ENCODE peak calls at places on chromosomes 5 and 9, in four cellular contexts. One of them, this sample, is unnamed.

GRCh38 chr5:150142800-150143724 is 12.6 kb downstream of the PDGFRB start:
- DNase-seq in HepG2: peak
- DNase-seq in K562: peak
- DNase-seq in GM12878: no peak
- DNase-seq in this sample: no peak

GRCh38 chr9:104927216-104927911 is 591 bp downstream of the ABCA1 start:
- DNase-seq in HepG2: peak
- DNase-seq in K562: no peak
- DNase-seq in GM12878: no peak
- DNase-seq in this sample: peak

GRCh38 chr9:87590996-87591395 is 93.3 kb downstream of the DAPK1 start:
- DNase-seq in HepG2: no peak
- DNase-seq in K562: no peak
- DNase-seq in GM12878: no peak
- DNase-seq in this sample: no peak

GRCh38 chr9:31013371-31013770 is 1371.1 kb upstream of the ACO1 start:
- DNase-seq in HepG2: no peak
- DNase-seq in K562: no peak
- DNase-seq in GM12878: no peak
- DNase-seq in this sample: no peak

GRCh38 chr5:93579561-93580386 is 1.2 kb downstream of the NR2F1-AS1 start:
- DNase-seq in HepG2: no peak
- DNase-seq in K562: no peak
- DNase-seq in GM12878: no peak
- DNase-seq in this sample: no peak

GRCh38 chr5:103444333-103445038 is 118.1 kb downstream of the NUDT12 start:
- DNase-seq in HepG2: no peak
- DNase-seq in K562: no peak
- DNase-seq in GM12878: no peak
- DNase-seq in this sample: no peak

GRCh38 chr5:148899993-148900392 is 73.6 kb downstream of the ADRB2 start:
- DNase-seq in HepG2: no peak
- DNase-seq in K562: no peak
- DNase-seq in GM12878: no peak
- DNase-seq in this sample: no peak

GRCh38 chr5:157479612-157480510 is 19.8 kb downstream of the NIPAL4 start:
- DNase-seq in HepG2: peak
- DNase-seq in K562: no peak
- DNase-seq in GM12878: no peak
- DNase-seq in this sample: no peak

GRCh38 chr5:57383093-57383861 is 99.3 kb downstream of the ACTBL2 start:
- DNase-seq in HepG2: peak
- DNase-seq in K562: peak
- DNase-seq in GM12878: no peak
- DNase-seq in this sample: peak

GRCh38 chr9:8186553-8186952 is 387.0 kb upstream of the DMAC1 start:
- DNase-seq in HepG2: no peak
- DNase-seq in K562: peak
- DNase-seq in GM12878: no peak
- DNase-seq in this sample: no peak

GRCh38 chr5:143235423-143235822 is 168.1 kb downstream of the NR3C1 start:
- DNase-seq in HepG2: no peak
- DNase-seq in K562: no peak
- DNase-seq in GM12878: no peak
- DNase-seq in this sample: no peak

GRCh38 chr5:140143521-140144258 is 18.0 kb downstream of the IGIP start:
- DNase-seq in HepG2: no peak
- DNase-seq in K562: no peak
- DNase-seq in GM12878: no peak
- DNase-seq in this sample: no peak

GRCh38 chr9:96818535-96818934 is 35.8 kb downstream of the ZNF782 start:
- DNase-seq in HepG2: no peak
- DNase-seq in K562: no peak
- DNase-seq in GM12878: no peak
- DNase-seq in this sample: no peak

GRCh38 chr9:78985084-78985738 is 586.6 kb upstream of the TLE4 start:
- DNase-seq in HepG2: no peak
- DNase-seq in K562: no peak
- DNase-seq in GM12878: no peak
- DNase-seq in this sample: no peak

GRCh38 chr9:115673599-115673998 is 480.0 kb upstream of the PAPPA start:
- DNase-seq in HepG2: no peak
- DNase-seq in K562: no peak
- DNase-seq in GM12878: no peak
- DNase-seq in this sample: no peak

GRCh38 chr5:111914957-111915356 is 158.0 kb upstream of the NREP start:
- DNase-seq in HepG2: no peak
- DNase-seq in K562: no peak
- DNase-seq in GM12878: no peak
- DNase-seq in this sample: no peak

GRCh38 chr9:89527084-89527483 is 29.2 kb upstream of the SEMA4D start:
- DNase-seq in HepG2: no peak
- DNase-seq in K562: no peak
- DNase-seq in GM12878: no peak
- DNase-seq in this sample: no peak

GRCh38 chr5:123496892-123497291 is 15.1 kb upstream of the CSNK1G3 start:
- DNase-seq in HepG2: no peak
- DNase-seq in K562: no peak
- DNase-seq in GM12878: no peak
- DNase-seq in this sample: no peak

GRCh38 chr9:18606831-18607230 is 132.9 kb downstream of the ADAMTSL1 start:
- DNase-seq in HepG2: no peak
- DNase-seq in K562: no peak
- DNase-seq in GM12878: no peak
- DNase-seq in this sample: no peak

GRCh38 chr5:87231037-87231808 is 36.5 kb upstream of the RASA1 start:
- DNase-seq in HepG2: no peak
- DNase-seq in K562: no peak
- DNase-seq in GM12878: peak
- DNase-seq in this sample: no peak

GRCh38 chr5:99025298-99026045 is 96.7 kb upstream of the CHD1 start:
- DNase-seq in HepG2: peak
- DNase-seq in K562: no peak
- DNase-seq in GM12878: no peak
- DNase-seq in this sample: no peak

GRCh38 chr9:3385871-3386270 is 139.9 kb downstream of the RFX3 start:
- DNase-seq in HepG2: no peak
- DNase-seq in K562: no peak
- DNase-seq in GM12878: peak
- DNase-seq in this sample: no peak

GRCh38 chr9:131840220-131840619 is 100.3 kb upstream of the RAPGEF1 start:
- DNase-seq in HepG2: no peak
- DNase-seq in K562: no peak
- DNase-seq in GM12878: no peak
- DNase-seq in this sample: no peak

GRCh38 chr9:85421641-85422040 is 320.1 kb downstream of the AGTPBP1 start:
- DNase-seq in HepG2: no peak
- DNase-seq in K562: no peak
- DNase-seq in GM12878: no peak
- DNase-seq in this sample: no peak

GRCh38 chr5:9020996-9021395 is 524.9 kb downstream of the SEMA5A start:
- DNase-seq in HepG2: no peak
- DNase-seq in K562: no peak
- DNase-seq in GM12878: no peak
- DNase-seq in this sample: no peak

GRCh38 chr5:172571892-172572291 is 69.2 kb upstream of the NEURL1B start:
- DNase-seq in HepG2: no peak
- DNase-seq in K562: no peak
- DNase-seq in GM12878: no peak
- DNase-seq in this sample: no peak

DNA sequence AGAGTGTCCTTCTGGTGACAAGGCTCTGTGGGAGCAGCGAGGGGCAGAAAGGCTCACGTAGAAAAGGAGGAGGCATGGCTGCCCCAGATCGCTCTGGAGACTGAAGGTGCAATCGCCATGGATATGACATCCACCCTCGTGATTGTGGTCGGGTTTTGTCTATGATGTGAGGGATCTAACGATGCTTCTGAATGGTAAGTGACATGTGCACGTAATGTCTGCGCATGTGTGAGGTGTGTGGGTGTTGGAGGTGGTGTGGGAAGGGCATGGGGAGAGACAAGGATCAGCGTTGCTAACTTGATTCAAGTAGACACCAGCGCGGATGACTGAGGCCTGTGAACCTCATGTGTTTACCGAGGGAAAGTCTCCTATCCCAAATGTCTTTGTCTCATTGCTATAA is 20.2 kb downstream of the IRX1 start:
- DNase-seq in HepG2: no peak
- DNase-seq in K562: no peak
- DNase-seq in GM12878: no peak
- DNase-seq in this sample: no peak
- TF ChIP-seq FOXK2 in HepG2: no peak
- TF ChIP-seq FOXK2 in K562: no peak
- TF ChIP-seq FOXK2 in GM12878: no peak
- TF ChIP-seq FOXK2 in this sample: no peak

DNA sequence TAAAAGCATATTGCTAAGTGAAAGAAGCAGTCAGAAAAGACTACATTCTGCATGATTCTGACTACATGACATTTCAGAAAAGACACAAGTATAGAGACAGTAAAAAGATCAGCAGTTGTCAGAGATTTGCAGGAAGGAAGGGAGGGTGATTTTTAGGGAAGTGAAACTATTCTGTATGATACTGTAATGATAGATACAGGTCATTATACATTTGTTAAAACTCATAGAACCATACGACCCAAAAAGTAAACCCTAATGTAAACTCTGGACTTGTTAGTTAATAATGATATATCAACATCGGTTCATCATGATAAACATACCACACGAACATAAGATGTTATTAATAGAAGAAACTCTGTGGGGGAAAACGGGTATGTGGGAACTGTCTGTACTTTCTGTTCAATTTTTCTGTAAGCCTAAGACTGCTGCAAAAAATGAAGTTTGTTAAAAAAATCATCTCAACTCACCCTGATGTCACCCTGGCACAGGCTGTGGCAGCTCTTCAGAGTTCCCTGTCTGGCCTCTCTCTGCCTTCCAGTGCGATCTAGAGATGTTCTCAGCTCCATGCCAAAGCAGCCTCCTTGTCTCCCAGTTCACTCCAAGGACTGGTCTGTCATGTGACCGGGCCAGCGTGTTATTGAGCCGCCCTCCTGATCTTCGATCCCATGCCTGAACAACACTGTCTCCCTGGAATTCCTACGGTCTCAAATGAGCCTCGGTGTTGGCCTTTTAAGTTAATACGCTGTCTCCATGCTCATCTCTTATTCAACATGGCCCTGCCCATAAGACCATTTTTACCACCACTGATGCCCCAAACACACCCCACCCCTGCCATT is 35.4 kb downstream of the PRLR start:
- DNase-seq in HepG2: peak
- DNase-seq in K562: no peak
- DNase-seq in GM12878: peak
- DNase-seq in this sample: no peak
- TF ChIP-seq FOXM1 in HepG2: no peak
- TF ChIP-seq FOXM1 in K562: no peak
- TF ChIP-seq FOXM1 in GM12878: no peak
- TF ChIP-seq FOXM1 in this sample: no peak

GRCh38 chr9:6414291-6414690 is 1.3 kb downstream of the UHRF2 start:
- DNase-seq in HepG2: no peak
- DNase-seq in K562: no peak
- DNase-seq in GM12878: no peak
- DNase-seq in this sample: no peak

GRCh38 chr9:6418764-6419163 is 5.8 kb downstream of the UHRF2 start:
- DNase-seq in HepG2: no peak
- DNase-seq in K562: no peak
- DNase-seq in GM12878: no peak
- DNase-seq in this sample: no peak

GRCh38 chr9:6413365-6414263 is 615 bp downstream of the UHRF2 start:
- DNase-seq in HepG2: no peak
- DNase-seq in K562: peak
- DNase-seq in GM12878: no peak
- DNase-seq in this sample: peak

GRCh38 chr9:6415266-6415665 is 2.3 kb downstream of the UHRF2 start:
- DNase-seq in HepG2: no peak
- DNase-seq in K562: no peak
- DNase-seq in GM12878: no peak
- DNase-seq in this sample: no peak

DNA sequence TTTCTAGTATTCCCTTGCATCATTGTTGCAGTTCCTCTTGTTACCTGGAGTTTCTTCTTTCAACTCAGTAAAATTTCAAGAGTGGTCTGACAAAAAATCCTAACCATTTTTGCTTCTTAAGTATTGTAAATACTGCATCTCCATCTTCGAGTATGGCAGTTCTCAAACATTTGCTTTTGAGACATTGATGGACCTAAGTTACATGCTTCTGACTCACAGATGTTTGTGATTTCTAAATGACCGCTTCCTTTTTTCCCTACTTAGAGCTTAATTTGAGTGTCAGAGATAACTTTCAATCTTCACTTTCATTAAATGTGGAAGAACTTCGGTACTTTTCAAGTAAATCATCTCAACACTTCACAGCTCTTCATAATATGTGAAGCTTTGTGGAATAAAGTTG is 4.2 kb downstream of the UHRF2 start:
- DNase-seq in HepG2: no peak
- DNase-seq in K562: no peak
- DNase-seq in GM12878: no peak
- DNase-seq in this sample: no peak
- TF ChIP-seq FOXK2 in HepG2: no peak
- TF ChIP-seq FOXK2 in K562: no peak
- TF ChIP-seq FOXK2 in GM12878: no peak
- TF ChIP-seq FOXK2 in this sample: no peak

DNA sequence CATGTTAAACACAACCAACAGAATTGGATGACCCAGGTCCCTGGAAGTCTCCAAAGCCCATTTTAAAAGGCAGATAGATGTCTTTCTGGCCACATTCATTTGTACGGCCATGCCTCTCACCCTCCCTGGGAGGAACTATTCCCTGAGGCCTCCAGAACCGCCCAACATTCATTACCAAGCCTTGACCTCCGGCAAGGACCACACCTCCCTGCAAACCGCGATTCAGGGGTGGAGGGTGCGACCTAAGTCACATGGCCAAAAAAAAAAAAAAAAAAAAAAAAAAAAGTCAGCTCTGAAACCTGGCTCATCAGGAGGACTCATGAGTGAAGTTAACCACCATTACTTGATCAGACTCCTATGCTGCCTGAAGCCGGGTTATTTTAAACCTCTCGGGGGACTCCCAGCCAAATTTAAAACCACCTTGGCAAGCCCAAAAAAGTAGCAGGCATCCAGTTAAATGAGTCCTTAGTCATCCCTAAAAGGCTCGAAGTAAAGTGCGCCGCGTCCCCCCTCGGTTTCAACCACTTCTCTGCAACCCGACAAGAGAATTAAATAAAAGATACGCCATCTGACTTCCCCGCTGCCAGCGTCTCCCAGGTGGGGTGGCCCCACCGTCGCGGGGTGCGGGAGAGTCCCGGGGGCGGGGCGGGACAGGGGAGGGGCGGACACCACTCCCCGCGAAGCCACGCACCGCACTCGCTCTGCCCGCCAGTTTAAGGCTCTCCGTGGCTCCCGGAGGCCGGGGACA is 2.4 kb downstream of the KLF9 start:
- DNase-seq in HepG2: peak
- DNase-seq in K562: peak
- DNase-seq in GM12878: peak
- DNase-seq in this sample: peak
- TF ChIP-seq FOXM1 in HepG2: no peak
- TF ChIP-seq FOXM1 in K562: no peak
- TF ChIP-seq FOXM1 in GM12878: no peak
- TF ChIP-seq FOXM1 in this sample: no peak